ENCODE peak calls at places on chromosomes 7 and 10, in five cellular contexts. T, S, V, W and D are unnamed samples.

GRCh38 chr10:34859170-34859569 is 44.1 kb upstream of the PARD3 start:
- DNase-seq in T (peak), S (no peak), V (no peak), W (peak), D (peak)

GRCh38 chr7:112009081-112009480 is 197.1 kb downstream of the DOCK4 start:
- DNase-seq in T (peak), S (peak), V (no peak), W (no peak), D (peak)

GRCh38 chr10:59433720-59434428 is 71.5 kb upstream of the FAM13C start:
- DNase-seq in T (peak), S (peak), V (no peak), W (no peak), D (no peak)

GRCh38 chr7:115603416-115603815 is 427.1 kb downstream of the TFEC start:
- DNase-seq in T (no peak), S (no peak), V (no peak), W (no peak), D (no peak)

GRCh38 chr10:131646551-131647525 is 254.0 kb upstream of the PPP2R2D start:
- DNase-seq in T (no peak), S (no peak), V (no peak), W (no peak), D (no peak)

GRCh38 chr10:55091691-55092328 is 290.8 kb upstream of the PCDH15 start:
- DNase-seq in T (no peak), S (peak), V (no peak), W (no peak), D (peak)

GRCh38 chr7:158206341-158206740 is 381.3 kb downstream of the PTPRN2 start:
- DNase-seq in T (no peak), S (no peak), V (no peak), W (no peak), D (no peak)

GRCh38 chr10:78333362-78334143 is 299.9 kb downstream of the RPS24 start:
- DNase-seq in T (no peak), S (no peak), V (no peak), W (no peak), D (no peak)

GRCh38 chr7:1611708-1612241 is 41.9 kb upstream of the PSMG3 start:
- DNase-seq in T (peak), S (peak), V (peak), W (no peak), D (peak)

GRCh38 chr7:148153611-148154010 is 437.0 kb upstream of the C7orf33 start:
- DNase-seq in T (no peak), S (no peak), V (no peak), W (peak), D (no peak)

GRCh38 chr10:48470115-48470892 is 134.6 kb downstream of the ARHGAP22 start:
- DNase-seq in T (no peak), S (no peak), V (no peak), W (no peak), D (peak)

GRCh38 chr10:106224676-106225075 is 939.8 kb downstream of the SORCS1 start:
- DNase-seq in T (no peak), S (no peak), V (no peak), W (no peak), D (peak)

GRCh38 chr10:130193493-130194193 is 57.5 kb downstream of the GLRX3 start:
- DNase-seq in T (no peak), S (no peak), V (no peak), W (no peak), D (no peak)